ENCODE peak calls at places on chromosome 22, in five cellular contexts. O, Q, J, C and T are unnamed samples.

GRCh38 chr22:44588348-44588747 is 90.3 kb upstream of the RTL6 start:
- DNase-seq in O (no peak), Q (no peak), J (no peak), C (no peak), T (no peak)

GRCh38 chr22:44260216-44261035 is 52.3 kb downstream of the SHISAL1 start:
- DNase-seq in O (no peak), Q (peak), J (no peak), C (no peak), T (no peak)

GRCh38 chr22:42632096-42632495 is 8.3 kb downstream of the ATP5MGL start:
- DNase-seq in O (no peak), Q (no peak), J (peak), C (no peak), T (no peak)

GRCh38 chr22:36417281-36417686 is 29.5 kb upstream of the MYH9 start:
- DNase-seq in O (no peak), Q (no peak), J (no peak), C (no peak), T (no peak)

GRCh38 chr22:47030881-47031627 is 268.6 kb downstream of the TBC1D22A start:
- DNase-seq in O (no peak), Q (no peak), J (no peak), C (no peak), T (no peak)

GRCh38 chr22:36612458-36612857 is 83.5 kb upstream of the EIF3D start:
- DNase-seq in O (no peak), Q (no peak), J (no peak), C (no peak), T (no peak)

GRCh38 chr22:17775781-17776470 is 1.7 kb upstream of the BID start:
- DNase-seq in O (no peak), Q (no peak), J (no peak), C (no peak), T (no peak)

GRCh38 chr22:16562711-16563554 is 29.7 kb downstream of the CCT8L2 start:
- DNase-seq in O (no peak), Q (no peak), J (no peak), C (no peak), T (no peak)

GRCh38 chr22:43401233-43401632 is 10.6 kb upstream of the MPPED1 start:
- DNase-seq in O (no peak), Q (peak), J (no peak), C (no peak), T (no peak)

GRCh38 chr22:45552580-45553332 is 50.1 kb downstream of the FBLN1 start:
- DNase-seq in O (no peak), Q (no peak), J (no peak), C (no peak), T (no peak)

GRCh38 chr22:26751217-26751616 is 93.8 kb downstream of the MIAT start:
- DNase-seq in O (peak), Q (peak), J (no peak), C (no peak), T (no peak)

GRCh38 chr22:47247609-47248240 is 485.3 kb downstream of the TBC1D22A start:
- DNase-seq in O (no peak), Q (no peak), J (no peak), C (no peak), T (no peak)

GRCh38 chr22:38017272-38017920 is 33.0 kb upstream of the SOX10 start:
- DNase-seq in O (no peak), Q (no peak), J (no peak), C (no peak), T (no peak)

GRCh38 chr22:45684169-45684568 is 12.5 kb downstream of the ATXN10 start:
- DNase-seq in O (no peak), Q (no peak), J (no peak), C (no peak), T (no peak)

GRCh38 chr22:46929689-46930225 is 167.3 kb downstream of the TBC1D22A start:
- DNase-seq in O (no peak), Q (no peak), J (no peak), C (no peak), T (no peak)

GRCh38 chr22:31604746-31605705 is 57.0 kb downstream of the PISD start:
- DNase-seq in O (no peak), Q (no peak), J (peak), C (no peak), T (no peak)

GRCh38 chr22:35045451-35045850 is 20.5 kb upstream of the ISX start:
- DNase-seq in O (no peak), Q (no peak), J (no peak), C (no peak), T (no peak)

GRCh38 chr22:37503850-37504249 is 15.4 kb downstream of the CARD10 start:
- DNase-seq in O (peak), Q (no peak), J (peak), C (no peak), T (no peak)

GRCh38 chr22:46002757-46003270 is 25.9 kb upstream of the WNT7B start:
- DNase-seq in O (no peak), Q (no peak), J (no peak), C (no peak), T (no peak)

GRCh38 chr22:32546480-32546879 is 71.9 kb downstream of the FBXO7 start:
- DNase-seq in O (no peak), Q (no peak), J (no peak), C (no peak), T (no peak)

GRCh38 chr22:49233507-49234100 is 594.1 kb downstream of the BRD1 start:
- DNase-seq in O (no peak), Q (no peak), J (no peak), C (no peak), T (no peak)

GRCh38 chr22:46871826-46872225 is 109.4 kb downstream of the TBC1D22A start:
- DNase-seq in O (no peak), Q (no peak), J (no peak), C (no peak), T (no peak)

GRCh38 chr22:46103181-46103580 is 47.1 kb upstream of the PPARA start:
- DNase-seq in O (no peak), Q (no peak), J (no peak), C (no peak), T (no peak)

GRCh38 chr22:36365020-36365411 is 22.8 kb downstream of the MYH9 start:
- DNase-seq in O (peak), Q (no peak), J (no peak), C (no peak), T (peak)

GRCh38 chr22:32584650-32585049 is 110.0 kb downstream of the FBXO7 start:
- DNase-seq in O (no peak), Q (no peak), J (no peak), C (no peak), T (no peak)

GRCh38 chr22:24054356-24054755 is 43.3 kb downstream of the CABIN1 start:
- DNase-seq in O (no peak), Q (no peak), J (no peak), C (no peak), T (no peak)

GRCh38 chr22:43136255-43136654 is 6.9 kb downstream of the MCAT start:
- DNase-seq in O (peak), Q (peak), J (peak), C (no peak), T (peak)

GRCh38 chr22:29704528-29705285 is 15.1 kb upstream of the CABP7 start:
- DNase-seq in O (peak), Q (no peak), J (peak), C (no peak), T (no peak)

GRCh38 chr22:17734197-17734596 is 40.1 kb downstream of the BID start:
- DNase-seq in O (no peak), Q (no peak), J (no peak), C (peak), T (no peak)

GRCh38 chr22:31923166-31923565 is 21.2 kb upstream of the YWHAH start:
- DNase-seq in O (no peak), Q (no peak), J (no peak), C (no peak), T (no peak)

GRCh38 chr22:36079041-36079440 is 50.4 kb upstream of the RBFOX2 start:
- DNase-seq in O (no peak), Q (no peak), J (no peak), C (no peak), T (no peak)

GRCh38 chr22:36635483-36635882 is 68.1 kb downstream of the CACNG2 start:
- DNase-seq in O (no peak), Q (no peak), J (no peak), C (no peak), T (no peak)

GRCh38 chr22:31347251-31348008 is 1.3 kb upstream of the PATZ1 start:
- DNase-seq in O (peak), Q (peak), J (peak), C (no peak), T (no peak)

GRCh38 chr22:48858121-48858520 is 969.6 kb downstream of the BRD1 start:
- DNase-seq in O (no peak), Q (no peak), J (no peak), C (no peak), T (no peak)

GRCh38 chr22:50289942-50290630 is 17.4 kb downstream of the PLXNB2 start:
- DNase-seq in O (no peak), Q (no peak), J (no peak), C (no peak), T (no peak)

GRCh38 chr22:50292643-50293440 is 14.6 kb downstream of the PLXNB2 start:
- DNase-seq in O (no peak), Q (no peak), J (no peak), C (no peak), T (no peak)

GRCh38 chr22:50294319-50294656 is 13.2 kb downstream of the PLXNB2 start:
- DNase-seq in O (no peak), Q (no peak), J (no peak), C (no peak), T (no peak)

GRCh38 chr22:50296658-50297490 is 10.6 kb downstream of the PLXNB2 start:
- DNase-seq in O (no peak), Q (no peak), J (peak), C (no peak), T (no peak)

DNA sequence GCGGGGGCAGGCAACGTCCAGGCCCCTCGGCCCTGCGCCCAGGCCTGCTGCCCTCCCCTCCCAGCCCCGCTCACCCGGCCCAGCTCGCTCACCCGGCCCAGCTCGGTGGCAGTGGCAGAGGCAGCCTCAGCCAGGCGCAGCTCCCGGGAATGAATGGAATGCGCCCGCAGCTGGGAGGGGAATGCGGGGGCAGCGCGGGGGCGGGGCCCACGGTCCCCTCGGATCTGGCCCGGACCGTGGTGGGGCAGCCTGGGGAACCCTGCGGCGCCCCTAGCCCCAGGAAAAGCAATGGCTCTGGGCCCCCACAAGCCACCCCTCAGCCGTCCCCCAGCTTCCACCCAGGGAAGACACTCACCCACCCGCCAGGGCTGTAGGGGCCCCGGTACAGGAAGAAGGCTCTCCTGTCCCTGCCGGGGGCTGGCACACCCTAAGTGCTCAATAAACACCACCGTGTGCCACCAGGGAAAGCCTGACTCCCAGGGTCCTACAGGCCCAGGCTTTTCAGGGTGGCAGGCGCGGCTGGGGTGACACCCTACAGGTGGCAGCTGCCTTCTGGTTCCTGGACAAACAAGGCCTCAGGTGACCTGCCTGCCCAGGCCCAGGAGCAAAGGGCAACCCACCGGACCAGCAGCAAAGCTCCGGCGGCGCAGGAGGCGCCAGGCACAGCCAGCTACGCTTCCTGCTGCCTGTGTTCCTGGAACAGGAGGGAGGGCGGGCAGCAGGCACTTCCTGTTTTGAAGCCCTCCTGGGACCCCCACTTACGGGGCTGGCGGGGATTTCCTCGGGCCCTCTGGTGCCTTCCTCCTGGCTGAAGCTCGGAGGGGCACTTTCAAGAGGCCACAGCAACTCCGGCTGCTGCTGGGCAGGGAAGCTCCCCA is 13.8 kb downstream of the PLXNB2 start:
- DNase-seq in O (peak), Q (peak), J (peak), C (no peak), T (no peak)
- TF ChIP-seq ESRRA in O (no peak), Q (no peak), J (peak), C (no peak), T (no peak)

GRCh38 chr22:19801340-19802000 is 40.9 kb downstream of the TBX1 start:
- DNase-seq in O (no peak), Q (no peak), J (no peak), C (no peak), T (no peak)

GRCh38 chr22:19802001-19802880 is 41.7 kb downstream of the TBX1 start:
- DNase-seq in O (no peak), Q (no peak), J (no peak), C (no peak), T (no peak)

GRCh38 chr22:19799322-19800190 is 39.0 kb downstream of the TBX1 start:
- DNase-seq in O (no peak), Q (no peak), J (no peak), C (no peak), T (no peak)

GRCh38 chr22:19800306-19800705 is 39.7 kb downstream of the TBX1 start:
- DNase-seq in O (no peak), Q (no peak), J (no peak), C (no peak), T (no peak)

DNA sequence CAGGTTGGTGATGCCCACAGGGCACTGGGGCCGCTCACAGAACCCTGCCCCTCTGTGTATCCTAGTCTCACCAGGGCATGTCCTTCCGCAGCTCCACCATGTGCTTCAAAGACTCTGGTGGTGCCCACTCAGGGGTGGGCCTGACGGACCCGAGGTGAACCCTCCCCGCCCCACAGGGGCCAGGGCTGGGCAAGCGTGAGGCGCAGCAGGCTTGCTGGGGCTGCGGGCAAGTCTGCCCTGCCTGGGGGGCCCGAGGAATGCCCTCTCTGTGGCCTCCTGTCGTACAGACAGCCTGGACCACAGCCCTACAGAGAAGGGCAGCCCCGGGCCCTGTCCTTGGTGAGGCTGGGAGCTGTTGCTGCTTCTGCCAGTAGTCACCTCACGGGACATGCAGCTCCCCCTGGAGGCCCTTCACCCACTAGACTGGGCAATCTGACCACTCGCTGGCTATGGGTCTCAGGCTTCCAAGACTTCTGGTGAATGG is 40.2 kb downstream of the TBX1 start:
- DNase-seq in O (peak), Q (peak), J (peak), C (no peak), T (peak)
- TF ChIP-seq ESRRA in O (no peak), Q (no peak), J (no peak), C (no peak), T (no peak)

GRCh38 chr22:22878801-22879674 is 8.6 kb upstream of the IGLL5 start:
- DNase-seq in O (no peak), Q (no peak), J (no peak), C (no peak), T (no peak)
- TF ChIP-seq ESRRA in O (no peak), Q (no peak), J (no peak), C (no peak), T (no peak)

GRCh38 chr22:25475554-25476022 is 88.9 kb upstream of the GRK3 start:
- DNase-seq in O (peak), Q (no peak), J (no peak), C (no peak), T (no peak)
- TF ChIP-seq ESRRA in O (no peak), Q (no peak), J (no peak), C (no peak), T (no peak)

GRCh38 chr22:39147335-39148023 is 5.0 kb downstream of the CBX7 start:
- DNase-seq in O (no peak), Q (no peak), J (no peak), C (no peak), T (no peak)
- TF ChIP-seq ESRRA in O (no peak), Q (no peak), J (no peak), C (no peak), T (no peak)